ENCODE peak calls at places on chromosome 16, in seven cellular contexts. T, X, R, O, V, N and Q are unnamed samples.

GRCh38 chr16:12739738-12740137 is 63.9 kb downstream of the CPPED1 start:
- DNase-seq in V (no peak), R (no peak), O (no peak), N (no peak), X (no peak), T (no peak), Q (no peak)

GRCh38 chr16:22183901-22184614 is 21.8 kb downstream of the SDR42E2 start:
- DNase-seq in R (peak), N (no peak), X (no peak), V (no peak), O (no peak), T (peak), Q (no peak)

GRCh38 chr16:48574766-48575165 is 35.2 kb downstream of the N4BP1 start:
- DNase-seq in X (peak), N (no peak), O (no peak), V (no peak), R (no peak), T (no peak), Q (no peak)

GRCh38 chr16:52528393-52529080 is 18.4 kb downstream of the TOX3 start:
- DNase-seq in O (no peak), X (no peak), T (no peak), V (no peak), R (peak), N (no peak), Q (no peak)

GRCh38 chr16:57134982-57135381 is 42.6 kb downstream of the CPNE2 start:
- DNase-seq in O (no peak), X (peak), V (no peak), R (no peak), N (no peak), T (peak), Q (no peak)

GRCh38 chr16:56301391-56301850 is 110.1 kb downstream of the GNAO1 start:
- DNase-seq in R (no peak), N (no peak), O (no peak), V (peak), X (peak), T (no peak), Q (peak)

GRCh38 chr16:67395458-67396158 is 2.3 kb upstream of the TPPP3 start:
- DNase-seq in O (no peak), X (no peak), N (no peak), V (peak), T (no peak), R (no peak), Q (no peak)

GRCh38 chr16:69861276-69862030 is 89.7 kb upstream of the CLEC18A start:
- DNase-seq in T (no peak), O (peak), X (no peak), R (no peak), N (no peak), V (peak), Q (peak)

GRCh38 chr16:2246301-2246885 is 5.0 kb downstream of the ECI1 start:
- DNase-seq in R (no peak), V (no peak), O (no peak), T (no peak), N (no peak), X (no peak), Q (no peak)

DNA sequence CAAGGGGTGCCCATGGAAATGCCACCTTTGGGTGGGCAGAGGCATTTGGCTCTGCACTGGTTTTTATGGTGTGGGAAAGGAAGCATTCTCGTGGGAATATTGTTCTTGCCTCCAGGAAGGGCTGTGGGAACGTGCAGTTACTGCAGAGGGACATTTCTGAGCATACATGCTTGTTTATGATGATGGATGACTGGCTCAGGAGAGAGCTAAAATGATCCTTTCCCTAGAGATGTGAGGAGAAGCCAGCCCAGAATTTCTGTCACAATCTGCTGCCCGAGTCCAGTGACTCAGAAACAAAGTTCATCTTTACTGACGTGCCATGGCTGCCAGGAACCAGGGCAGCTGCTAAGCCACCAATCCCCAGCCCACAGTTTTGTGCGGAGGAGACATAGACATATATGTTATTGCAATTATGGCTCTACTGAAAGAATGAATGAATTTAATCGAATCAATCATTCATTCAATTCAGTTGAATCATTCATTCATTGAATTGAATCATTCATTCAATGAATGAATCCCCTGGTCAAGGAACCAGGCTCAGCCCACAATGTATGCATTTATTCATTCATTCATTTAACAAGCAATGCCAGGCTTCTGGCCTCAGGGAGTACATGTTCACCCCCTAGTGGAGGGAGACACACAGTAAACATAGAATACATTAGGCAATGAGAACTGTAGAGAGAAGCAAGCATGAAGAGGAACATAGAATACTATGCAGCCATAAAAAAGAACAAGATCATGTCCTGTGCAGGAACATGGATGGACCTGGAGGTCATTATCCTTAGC is 414.4 kb upstream of the HSBP1 start:
- DNase-seq in T (no peak), V (peak), R (peak), O (no peak), X (peak), N (no peak), Q (peak)
- TF ChIP-seq CTCF in T (no peak), V (peak), R (peak), O (no peak), X (peak), N (no peak), Q (peak)

DNA sequence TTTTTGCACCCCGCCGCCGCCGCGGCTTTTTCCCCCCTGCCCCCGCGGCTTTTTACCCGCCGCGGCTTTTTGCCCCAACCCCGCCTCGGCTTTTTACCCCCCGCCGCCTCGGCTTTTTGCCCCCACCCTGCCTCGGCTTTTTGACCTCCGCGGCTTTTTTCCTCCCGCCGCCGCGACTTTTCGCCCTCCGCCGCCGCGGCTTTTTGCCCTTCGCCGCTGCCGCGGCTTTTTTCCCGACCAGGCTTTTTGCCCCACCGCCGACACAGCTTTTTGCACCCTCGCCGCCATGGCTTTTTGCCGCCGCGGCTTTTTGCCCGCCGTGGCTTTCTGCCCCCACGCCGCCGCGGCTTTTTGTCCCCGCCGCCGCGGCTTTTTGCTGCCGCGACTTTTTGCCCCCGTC is 137.0 kb upstream of the TP53TG3D start:
- DNase-seq in V (no peak), N (no peak), R (no peak), X (no peak), O (no peak), T (peak), Q (no peak)
- H3K4me3 ChIP-seq in V (peak), N (peak), R (no peak), X (peak), O (no peak), T (peak), Q (peak)

GRCh38 chr16:85185701-85186100 is 73.4 kb upstream of the CIBAR2 start:
- DNase-seq in O (no peak), N (no peak), T (no peak), X (no peak), V (no peak), R (no peak), Q (no peak)

GRCh38 chr16:85187002-85187401 is 74.7 kb upstream of the CIBAR2 start:
- DNase-seq in T (no peak), R (no peak), V (peak), O (no peak), X (no peak), N (no peak), Q (peak)

GRCh38 chr16:85188822-85189672 is 76.8 kb upstream of the CIBAR2 start:
- DNase-seq in O (no peak), X (peak), V (no peak), N (no peak), R (no peak), T (no peak), Q (no peak)

GRCh38 chr16:85187886-85188285 is 75.6 kb upstream of the CIBAR2 start:
- DNase-seq in O (no peak), X (no peak), V (no peak), N (no peak), T (no peak), R (no peak), Q (no peak)

GRCh38 chr16:85187447-85187846 is 75.2 kb upstream of the CIBAR2 start:
- DNase-seq in R (peak), V (no peak), T (no peak), X (no peak), O (no peak), N (no peak), Q (no peak)
- TF ChIP-seq CTCF in R (peak), V (no peak), T (no peak), X (no peak), O (no peak), N (no peak), Q (no peak)

DNA sequence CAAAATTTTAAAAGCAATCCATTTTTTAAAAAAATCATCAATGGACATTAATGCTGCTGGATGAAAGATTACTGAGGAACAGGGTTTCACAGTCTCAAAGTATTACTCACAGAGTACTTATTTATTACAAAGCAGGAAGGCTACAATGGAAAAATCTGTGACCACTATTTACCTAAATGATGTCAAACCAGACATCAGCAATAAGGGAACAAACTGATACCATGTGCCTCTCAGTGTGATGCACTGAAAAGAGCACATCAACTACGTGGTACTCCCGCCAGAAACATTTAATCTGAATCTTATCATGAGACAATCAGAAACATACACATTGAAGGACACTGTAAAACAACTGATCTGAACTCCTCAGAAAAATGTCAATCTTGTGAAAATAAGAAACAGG is 124.2 kb downstream of the PARN start:
- DNase-seq in T (no peak), O (no peak), V (peak), X (peak), N (no peak), R (no peak), Q (peak)
- H3K4me3 ChIP-seq in T (no peak), O (no peak), V (no peak), X (no peak), N (no peak), R (no peak), Q (no peak)

DNA sequence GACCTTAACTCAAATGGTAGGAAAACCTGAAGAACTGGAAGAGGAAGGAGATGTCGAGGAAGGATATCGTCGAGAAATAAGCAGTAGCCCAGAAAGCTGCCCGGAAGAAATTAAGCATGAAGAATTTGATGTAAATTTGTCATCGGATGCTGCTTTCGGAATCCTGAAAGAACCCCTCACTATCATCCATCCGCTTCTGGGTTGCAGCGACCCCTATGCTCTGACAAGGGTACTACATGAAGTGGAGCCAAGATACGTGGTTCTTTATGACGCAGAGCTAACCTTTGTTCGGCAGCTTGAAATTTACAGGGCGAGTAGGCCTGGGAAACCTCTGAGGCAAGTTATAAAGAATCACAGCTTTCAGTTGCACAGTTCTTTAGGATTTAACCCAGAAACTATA is 15.5 kb downstream of the ERCC4 start:
- DNase-seq in O (no peak), X (peak), R (peak), T (no peak), V (no peak), N (no peak), Q (no peak)
- TF ChIP-seq CTCF in O (no peak), X (peak), R (peak), T (peak), V (peak), N (no peak), Q (peak)